ENCODE peak calls at places on chromosomes 11 and 22, in seven cellular contexts. K is kidney, H is lower lobe of right lung, P is lower leg skin, V is breast epithelium, C is Caco-2, M is spleen. R is an unnamed sample.

GRCh38 chr11:46672381-46672839 is 28.0 kb downstream of the ARHGAP1 start:
- DNase-seq in K (peak; percentile 43), H (no peak), P (no peak), V (no peak), C (no peak), M (no peak), R (no peak)

GRCh38 chr11:3153291-3153861 is 11.7 kb downstream of the OSBPL5 start:
- DNase-seq in K (peak; percentile 87), H (peak; percentile 49), P (no peak), V (no peak), C (no peak), M (peak; percentile 73), R (no peak)

GRCh38 chr22:37301144-37301820 is 19.0 kb downstream of the CYTH4 start:
- DNase-seq in K (no peak), H (no peak), P (no peak), V (no peak), C (no peak), M (no peak), R (no peak)

GRCh38 chr11:95389427-95389826 is 158.4 kb upstream of the SESN3 start:
- DNase-seq in K (no peak), H (no peak), P (no peak), V (no peak), C (no peak), M (no peak), R (no peak)

GRCh38 chr22:22235564-22235963 is 9.0 kb upstream of the VPREB1 start:
- DNase-seq in K (no peak), H (no peak), P (no peak), V (no peak), C (no peak), M (no peak), R (peak; percentile 29)

GRCh38 chr11:34454308-34455032 is 15.7 kb downstream of the CAT start:
- DNase-seq in K (no peak), H (no peak), P (no peak), V (no peak), C (no peak), M (no peak), R (no peak)

GRCh38 chr11:95739526-95739925 is 50.1 kb downstream of the FAM76B start:
- DNase-seq in K (no peak), H (no peak), P (no peak), V (no peak), C (no peak), M (no peak), R (no peak)

GRCh38 chr11:111379500-111380136 is 543 bp upstream of the POU2AF1 start:
- DNase-seq in K (no peak), H (no peak), P (no peak), V (no peak), C (no peak), M (no peak), R (no peak)

GRCh38 chr22:19176732-19177131 is 1.8 kb downstream of the SLC25A1 start:
- DNase-seq in K (no peak), H (no peak), P (no peak), V (no peak), C (no peak), M (no peak), R (no peak)

GRCh38 chr11:124760205-124760652 is 1.9 kb downstream of the ESAM start:
- DNase-seq in K (peak; percentile 78), H (no peak), P (no peak), V (no peak), C (no peak), M (peak; percentile 90), R (no peak)

GRCh38 chr11:70100283-70100610 is 22.1 kb downstream of the ANO1 start:
- DNase-seq in K (no peak), H (no peak), P (no peak), V (no peak), C (no peak), M (no peak), R (no peak)

GRCh38 chr11:1073851-1074243 is 827 bp upstream of the MUC2 start:
- DNase-seq in K (peak; percentile 68), H (no peak), P (no peak), V (peak; percentile 43), C (no peak), M (peak; percentile 69), R (no peak)

GRCh38 chr11:1077033-1077416 is 2.4 kb downstream of the MUC2 start:
- DNase-seq in K (peak; percentile 69), H (peak; percentile 32), P (no peak), V (no peak), C (peak; percentile 31), M (peak; percentile 59), R (no peak)

GRCh38 chr11:1074244-1075221 is at the start of gene MUC2:
- DNase-seq in K (peak; percentile 72), H (peak; percentile 44), P (no peak), V (peak; percentile 48), C (peak; percentile 43), M (peak; percentile 68), R (no peak)

GRCh38 chr11:1076061-1076665 is 1.5 kb downstream of the MUC2 start:
- DNase-seq in K (peak; percentile 66), H (peak; percentile 35), P (no peak), V (peak; percentile 45), C (peak; percentile 23), M (peak; percentile 48), R (no peak)

DNA sequence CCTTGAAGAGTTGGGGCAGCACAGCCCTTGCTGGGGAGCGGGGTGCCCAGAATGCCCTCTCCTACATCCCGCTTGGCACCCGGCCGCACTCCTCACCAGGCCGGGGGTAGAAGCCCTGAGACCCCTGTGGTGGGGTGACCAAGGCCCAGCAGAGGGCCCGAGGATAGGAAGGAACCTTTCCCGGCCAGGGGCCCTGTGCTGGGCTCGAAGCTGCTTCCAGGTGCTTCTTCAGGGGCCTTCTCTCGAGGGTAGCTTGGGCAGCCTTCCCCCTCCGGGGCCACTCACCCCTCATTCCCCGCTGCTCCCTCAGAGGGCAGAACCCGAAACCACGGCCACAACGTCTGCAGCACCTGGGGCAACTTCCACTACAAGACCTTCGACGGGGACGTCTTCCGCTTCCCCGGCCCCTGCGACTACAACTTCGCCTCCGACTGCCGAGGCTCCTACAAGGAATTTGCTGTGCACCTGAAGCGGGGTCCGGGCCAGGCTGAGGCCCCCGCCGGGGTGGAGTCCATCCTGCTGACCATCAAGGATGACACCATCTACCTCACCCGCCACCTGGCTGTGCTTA is 752 bp downstream of the MUC2 start:
- DNase-seq in K (peak; percentile 60), H (peak; percentile 41), P (no peak), V (peak; percentile 50), C (peak; percentile 25), M (peak; percentile 72), R (peak; percentile 4)
- H3K4me3 ChIP-seq in K (no peak overlapping the region), H (no peak overlapping the region), P (no peak overlapping the region), V (no peak overlapping the region), C (no peak overlapping the region), M (no peak overlapping the region), R (no peak overlapping the region)

GRCh38 chr22:46611189-46611588 is 9.0 kb upstream of the GRAMD4 start:
- DNase-seq in K (no peak), H (no peak), P (no peak), V (no peak), C (no peak), M (no peak), R (no peak)

GRCh38 chr22:46612341-46612903 is 7.8 kb upstream of the GRAMD4 start:
- DNase-seq in K (no peak), H (no peak), P (no peak), V (no peak), C (no peak), M (peak; percentile 81), R (no peak)

GRCh38 chr22:46609175-46609690 is 11.0 kb upstream of the GRAMD4 start:
- DNase-seq in K (no peak), H (peak; percentile 51), P (no peak), V (peak; percentile 64), C (no peak), M (peak; percentile 64), R (no peak)

GRCh38 chr22:46609724-46610161 is 10.4 kb upstream of the GRAMD4 start:
- DNase-seq in K (peak; percentile 78), H (no peak), P (no peak), V (no peak), C (no peak), M (peak; percentile 69), R (no peak)

DNA sequence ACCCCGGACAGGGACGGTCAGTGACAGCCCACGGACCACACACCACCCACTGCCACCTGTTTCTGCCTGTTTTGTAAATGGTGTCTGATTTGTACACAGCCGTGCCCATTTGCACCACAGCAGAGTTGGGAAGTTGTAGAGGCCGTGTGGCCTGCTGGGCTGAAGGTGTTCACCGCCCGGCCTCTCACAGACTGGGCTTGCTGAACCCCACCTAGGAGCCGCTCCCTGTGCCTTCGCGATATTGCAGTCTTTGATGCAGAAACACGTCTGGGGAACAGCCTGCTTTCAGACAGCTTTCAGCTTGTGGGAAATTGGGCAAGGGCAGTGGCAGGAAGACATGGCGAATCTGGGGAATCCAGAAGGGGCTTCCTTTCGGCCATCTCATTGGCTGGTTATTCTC is 9.8 kb upstream of the GRAMD4 start:
- DNase-seq in K (no peak), H (peak; percentile 39), P (no peak), V (no peak), C (no peak), M (peak; percentile 73), R (no peak)
- H3K4me3 ChIP-seq in K (no peak overlapping the region), H (no peak overlapping the region), P (no peak overlapping the region), V (no peak overlapping the region), C (no peak overlapping the region), M (no peak overlapping the region), R (no peak overlapping the region)

DNA sequence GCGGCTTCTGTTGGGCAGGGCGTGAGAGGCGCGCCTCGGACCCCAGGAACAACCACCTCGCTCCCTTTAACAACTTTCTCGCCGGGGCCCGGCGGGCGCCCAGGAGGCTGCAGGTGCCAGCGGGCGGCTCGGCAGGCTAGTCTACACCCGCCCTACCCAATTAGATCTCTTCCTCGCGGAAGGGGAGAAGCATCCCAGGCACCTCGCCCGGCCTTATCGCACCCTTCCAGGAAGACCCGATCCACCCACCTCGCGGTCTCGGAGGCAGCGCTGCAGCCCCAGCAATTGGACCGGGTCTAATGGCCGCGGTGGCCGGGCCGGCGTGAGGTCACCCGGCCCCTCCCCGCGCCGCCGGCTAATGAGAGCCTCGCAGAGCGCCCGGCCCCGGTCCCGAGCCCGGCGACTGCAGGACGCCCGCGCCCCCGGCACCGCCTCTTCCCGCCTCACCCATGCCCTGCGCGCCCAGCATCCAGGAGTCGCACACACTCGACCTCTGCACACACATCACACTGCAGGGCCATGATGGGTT is at the start of gene PLAAT3:
- DNase-seq in K (peak; percentile 94), H (peak; percentile 93), P (peak; percentile 33), V (peak; percentile 72), C (peak; percentile 83), M (peak; percentile 89), R (peak; percentile 85)
- H3K4me3 ChIP-seq in K (peak within 1 kb of the TSS; percentile 83), H (peak within 1 kb of the TSS; percentile 87), P (peak within 1 kb of the TSS; percentile 41), V (peak within 1 kb of the TSS; percentile 74), C (peak within 1 kb of the TSS; percentile 54), M (peak within 1 kb of the TSS; percentile 57), R (peak within 1 kb of the TSS; percentile 52)

GRCh38 chr11:64810271-64810890 is at the start of gene MEN1:
- DNase-seq in K (peak; percentile 98), H (peak; percentile 98), P (peak; percentile 95), V (peak; percentile 96), C (peak; percentile 99), M (peak; percentile 96), R (peak; percentile 99)

GRCh38 chr11:64809781-64810241 is 540 bp downstream of the MEN1 start:
- DNase-seq in K (peak; percentile 83), H (no peak), P (no peak), V (no peak), C (peak; percentile 60), M (peak; percentile 86), R (peak; percentile 58)

GRCh38 chr11:64813826-64814225 is 3.5 kb upstream of the MEN1 start:
- DNase-seq in K (no peak), H (no peak), P (no peak), V (no peak), C (no peak), M (no peak), R (no peak)

GRCh38 chr11:64814712-64815187 is 4.4 kb upstream of the MEN1 start:
- DNase-seq in K (no peak), H (no peak), P (no peak), V (no peak), C (no peak), M (no peak), R (no peak)

GRCh38 chr11:64810891-64811272 is 531 bp upstream of the MEN1 start:
- DNase-seq in K (peak; percentile 80), H (no peak), P (no peak), V (no peak), C (peak; percentile 61), M (no peak), R (no peak)
- H3K4me3 ChIP-seq in K (peak overlapping the region; percentile 43), H (peak overlapping the region; percentile 81), P (no peak overlapping the region), V (peak overlapping the region; percentile 96), C (peak overlapping the region; percentile 90), M (peak overlapping the region; percentile 76), R (peak overlapping the region; percentile 92)